ENCODE peak calls at places on chromosomes 12 and 14, in six cellular contexts. One of them, this sample, is unnamed. For H3K27me3, the result is how much of the 10 kb centered on the place peaks cover.

GRCh38 chr12:3751151-3752095 is 1.5 kb downstream of the CRACR2A start:
- DNase-seq in psoas muscle: no peak
- DNase-seq in tibial artery: no peak
- DNase-seq in upper lobe of right lung: no peak
- DNase-seq in CD4-positive, CD25-positive, alpha-beta regulatory T cell: no peak
- DNase-seq in fibroblast of lung: no peak
- DNase-seq in this sample: no peak

GRCh38 chr12:75720807-75721206 is 209.4 kb upstream of the KRR1 start:
- DNase-seq in CD4-positive, CD25-positive, alpha-beta regulatory T cell: no peak
- DNase-seq in upper lobe of right lung: no peak
- DNase-seq in psoas muscle: no peak
- DNase-seq in fibroblast of lung: no peak
- DNase-seq in tibial artery: no peak
- DNase-seq in this sample: no peak

GRCh38 chr12:92369061-92369460 is 223.4 kb upstream of the BTG1 start:
- DNase-seq in CD4-positive, CD25-positive, alpha-beta regulatory T cell: no peak
- DNase-seq in psoas muscle: no peak
- DNase-seq in fibroblast of lung: no peak
- DNase-seq in tibial artery: no peak
- DNase-seq in upper lobe of right lung: no peak
- DNase-seq in this sample: no peak

GRCh38 chr12:57213763-57214397 is 2.7 kb upstream of the NXPH4 start:
- DNase-seq in fibroblast of lung: no peak
- DNase-seq in tibial artery: no peak
- DNase-seq in CD4-positive, CD25-positive, alpha-beta regulatory T cell: peak
- DNase-seq in psoas muscle: no peak
- DNase-seq in upper lobe of right lung: no peak
- DNase-seq in this sample: no peak

GRCh38 chr12:14417717-14418116 is 52.2 kb downstream of the ATF7IP start:
- DNase-seq in psoas muscle: peak
- DNase-seq in CD4-positive, CD25-positive, alpha-beta regulatory T cell: peak
- DNase-seq in upper lobe of right lung: no peak
- DNase-seq in tibial artery: peak
- DNase-seq in fibroblast of lung: peak
- DNase-seq in this sample: peak

GRCh38 chr14:103597623-103598372 is 31.2 kb upstream of the KLC1 start:
- DNase-seq in tibial artery: peak
- DNase-seq in CD4-positive, CD25-positive, alpha-beta regulatory T cell: no peak
- DNase-seq in psoas muscle: peak
- DNase-seq in upper lobe of right lung: no peak
- DNase-seq in fibroblast of lung: peak
- DNase-seq in this sample: no peak

GRCh38 chr12:19550626-19551025 is 111.3 kb downstream of the AEBP2 start:
- DNase-seq in CD4-positive, CD25-positive, alpha-beta regulatory T cell: no peak
- DNase-seq in tibial artery: no peak
- DNase-seq in psoas muscle: no peak
- DNase-seq in upper lobe of right lung: no peak
- DNase-seq in fibroblast of lung: no peak
- DNase-seq in this sample: no peak

GRCh38 chr14:61504841-61505340 is 183.5 kb downstream of the PRKCH start:
- DNase-seq in upper lobe of right lung: no peak
- DNase-seq in tibial artery: no peak
- DNase-seq in fibroblast of lung: no peak
- DNase-seq in CD4-positive, CD25-positive, alpha-beta regulatory T cell: no peak
- DNase-seq in psoas muscle: no peak
- DNase-seq in this sample: no peak

GRCh38 chr14:57390806-57391562 is 598 bp downstream of the NAA30 start:
- DNase-seq in tibial artery: peak
- DNase-seq in fibroblast of lung: peak
- DNase-seq in upper lobe of right lung: peak
- DNase-seq in CD4-positive, CD25-positive, alpha-beta regulatory T cell: peak
- DNase-seq in psoas muscle: peak
- DNase-seq in this sample: no peak

GRCh38 chr12:115185529-115185928 is 501.6 kb upstream of the TBX3 start:
- DNase-seq in upper lobe of right lung: no peak
- DNase-seq in fibroblast of lung: no peak
- DNase-seq in psoas muscle: peak
- DNase-seq in tibial artery: no peak
- DNase-seq in CD4-positive, CD25-positive, alpha-beta regulatory T cell: no peak
- DNase-seq in this sample: no peak

GRCh38 chr14:80519002-80519401 is 307.7 kb upstream of the DIO2 start:
- DNase-seq in psoas muscle: no peak
- DNase-seq in fibroblast of lung: no peak
- DNase-seq in CD4-positive, CD25-positive, alpha-beta regulatory T cell: no peak
- DNase-seq in tibial artery: no peak
- DNase-seq in upper lobe of right lung: no peak
- DNase-seq in this sample: no peak

GRCh38 chr12:76084277-76085158 is at the start of gene NAP1L1:
- DNase-seq in psoas muscle: peak
- DNase-seq in fibroblast of lung: peak
- DNase-seq in upper lobe of right lung: peak
- DNase-seq in tibial artery: peak
- DNase-seq in CD4-positive, CD25-positive, alpha-beta regulatory T cell: peak
- DNase-seq in this sample: peak

GRCh38 chr12:47251919-47252318 is 172.2 kb upstream of the AMIGO2 start:
- DNase-seq in fibroblast of lung: no peak
- DNase-seq in CD4-positive, CD25-positive, alpha-beta regulatory T cell: no peak
- DNase-seq in psoas muscle: no peak
- DNase-seq in upper lobe of right lung: no peak
- DNase-seq in tibial artery: no peak
- DNase-seq in this sample: no peak

DNA sequence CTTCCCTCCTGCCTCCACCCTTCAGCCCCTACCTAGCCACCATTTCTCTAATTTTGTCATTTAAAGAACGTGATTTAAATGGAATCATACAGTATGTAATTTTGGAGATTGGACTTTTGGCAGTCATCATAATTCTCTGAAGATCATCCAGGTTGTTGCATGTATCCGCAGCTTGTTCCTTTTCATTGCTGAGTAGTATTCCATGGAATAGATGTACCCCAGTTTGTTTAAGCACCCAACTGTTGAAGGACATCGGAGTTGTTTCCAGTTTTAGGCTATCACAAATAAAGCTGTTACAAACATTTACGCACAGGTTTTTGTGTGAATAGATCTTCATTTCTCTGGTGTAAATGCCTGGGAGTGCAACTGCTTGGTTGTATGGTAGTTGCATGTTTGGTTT is 61.1 kb upstream of the PWP1 start:
- DNase-seq in tibial artery: no peak
- DNase-seq in fibroblast of lung: no peak
- DNase-seq in psoas muscle: no peak
- DNase-seq in CD4-positive, CD25-positive, alpha-beta regulatory T cell: no peak
- DNase-seq in upper lobe of right lung: no peak
- DNase-seq in this sample: no peak
- H3K27ac ChIP-seq in tibial artery: no peak
- H3K27ac ChIP-seq in fibroblast of lung: no peak
- H3K27ac ChIP-seq in psoas muscle: no peak
- H3K27ac ChIP-seq in CD4-positive, CD25-positive, alpha-beta regulatory T cell: no peak
- H3K27ac ChIP-seq in upper lobe of right lung: no peak
- H3K27ac ChIP-seq in this sample: no peak

GRCh38 chr14:100722367-100722766 is 4.3 kb upstream of the DLK1 start:
- DNase-seq in psoas muscle: no peak
- DNase-seq in upper lobe of right lung: no peak
- DNase-seq in tibial artery: no peak
- DNase-seq in CD4-positive, CD25-positive, alpha-beta regulatory T cell: no peak
- DNase-seq in fibroblast of lung: no peak
- DNase-seq in this sample: no peak

GRCh38 chr14:100723135-100723883 is 3.4 kb upstream of the DLK1 start:
- DNase-seq in CD4-positive, CD25-positive, alpha-beta regulatory T cell: no peak
- DNase-seq in psoas muscle: no peak
- DNase-seq in upper lobe of right lung: no peak
- DNase-seq in tibial artery: no peak
- DNase-seq in fibroblast of lung: no peak
- DNase-seq in this sample: no peak

GRCh38 chr14:100724061-100724460 is 2.6 kb upstream of the DLK1 start:
- DNase-seq in upper lobe of right lung: no peak
- DNase-seq in psoas muscle: no peak
- DNase-seq in tibial artery: no peak
- DNase-seq in fibroblast of lung: no peak
- DNase-seq in CD4-positive, CD25-positive, alpha-beta regulatory T cell: no peak
- DNase-seq in this sample: no peak

GRCh38 chr14:100719976-100720520 is 6.6 kb upstream of the DLK1 start:
- DNase-seq in CD4-positive, CD25-positive, alpha-beta regulatory T cell: no peak
- DNase-seq in tibial artery: no peak
- DNase-seq in fibroblast of lung: no peak
- DNase-seq in psoas muscle: no peak
- DNase-seq in upper lobe of right lung: no peak
- DNase-seq in this sample: no peak

GRCh38 chr14:100721568-100721967 is 5.1 kb upstream of the DLK1 start:
- DNase-seq in CD4-positive, CD25-positive, alpha-beta regulatory T cell: no peak
- DNase-seq in upper lobe of right lung: no peak
- DNase-seq in tibial artery: no peak
- DNase-seq in fibroblast of lung: no peak
- DNase-seq in psoas muscle: no peak
- DNase-seq in this sample: no peak
- H3K27me3 ChIP-seq in CD4-positive, CD25-positive, alpha-beta regulatory T cell: under half
- H3K27me3 ChIP-seq in upper lobe of right lung: under half
- H3K27me3 ChIP-seq in tibial artery: half or more
- H3K27me3 ChIP-seq in fibroblast of lung: under half
- H3K27me3 ChIP-seq in psoas muscle: under half
- H3K27me3 ChIP-seq in this sample: under half

GRCh38 chr14:104678346-104678745 is 11.1 kb upstream of the INF2 start:
- DNase-seq in CD4-positive, CD25-positive, alpha-beta regulatory T cell: no peak
- DNase-seq in upper lobe of right lung: peak
- DNase-seq in fibroblast of lung: peak
- DNase-seq in psoas muscle: no peak
- DNase-seq in tibial artery: no peak
- DNase-seq in this sample: no peak

GRCh38 chr14:104677506-104678332 is 11.7 kb upstream of the INF2 start:
- DNase-seq in tibial artery: peak
- DNase-seq in upper lobe of right lung: peak
- DNase-seq in CD4-positive, CD25-positive, alpha-beta regulatory T cell: peak
- DNase-seq in fibroblast of lung: peak
- DNase-seq in psoas muscle: peak
- DNase-seq in this sample: peak

GRCh38 chr14:104676130-104676693 is 13.2 kb upstream of the INF2 start:
- DNase-seq in CD4-positive, CD25-positive, alpha-beta regulatory T cell: no peak
- DNase-seq in upper lobe of right lung: no peak
- DNase-seq in tibial artery: no peak
- DNase-seq in psoas muscle: peak
- DNase-seq in fibroblast of lung: no peak
- DNase-seq in this sample: no peak

GRCh38 chr14:104675447-104675846 is 14.0 kb upstream of the INF2 start:
- DNase-seq in psoas muscle: no peak
- DNase-seq in CD4-positive, CD25-positive, alpha-beta regulatory T cell: no peak
- DNase-seq in upper lobe of right lung: no peak
- DNase-seq in fibroblast of lung: no peak
- DNase-seq in tibial artery: no peak
- DNase-seq in this sample: no peak

GRCh38 chr14:104676694-104677505 is 12.5 kb upstream of the INF2 start:
- DNase-seq in CD4-positive, CD25-positive, alpha-beta regulatory T cell: no peak
- DNase-seq in fibroblast of lung: no peak
- DNase-seq in tibial artery: no peak
- DNase-seq in psoas muscle: peak
- DNase-seq in upper lobe of right lung: peak
- DNase-seq in this sample: no peak
- H3K4me3 ChIP-seq in CD4-positive, CD25-positive, alpha-beta regulatory T cell: no peak
- H3K4me3 ChIP-seq in fibroblast of lung: peak
- H3K4me3 ChIP-seq in tibial artery: peak
- H3K4me3 ChIP-seq in psoas muscle: peak
- H3K4me3 ChIP-seq in upper lobe of right lung: peak
- H3K4me3 ChIP-seq in this sample: peak

GRCh38 chr12:40820794-40821484 is 128.7 kb downstream of the CNTN1 start:
- DNase-seq in CD4-positive, CD25-positive, alpha-beta regulatory T cell: no peak
- DNase-seq in tibial artery: no peak
- DNase-seq in fibroblast of lung: no peak
- DNase-seq in psoas muscle: no peak
- DNase-seq in upper lobe of right lung: no peak
- DNase-seq in this sample: no peak
- H3K27ac ChIP-seq in CD4-positive, CD25-positive, alpha-beta regulatory T cell: no peak
- H3K27ac ChIP-seq in tibial artery: no peak
- H3K27ac ChIP-seq in fibroblast of lung: no peak
- H3K27ac ChIP-seq in psoas muscle: no peak
- H3K27ac ChIP-seq in upper lobe of right lung: no peak
- H3K27ac ChIP-seq in this sample: no peak

GRCh38 chr12:94874086-94874985 is 129.2 kb downstream of the NDUFA12 start:
- DNase-seq in upper lobe of right lung: no peak
- DNase-seq in fibroblast of lung: no peak
- DNase-seq in psoas muscle: no peak
- DNase-seq in CD4-positive, CD25-positive, alpha-beta regulatory T cell: no peak
- DNase-seq in tibial artery: no peak
- DNase-seq in this sample: no peak
- H3K27me3 ChIP-seq in upper lobe of right lung: under half
- H3K27me3 ChIP-seq in fibroblast of lung: half or more
- H3K27me3 ChIP-seq in psoas muscle: under half
- H3K27me3 ChIP-seq in CD4-positive, CD25-positive, alpha-beta regulatory T cell: under half
- H3K27me3 ChIP-seq in tibial artery: under half
- H3K27me3 ChIP-seq in this sample: under half

DNA sequence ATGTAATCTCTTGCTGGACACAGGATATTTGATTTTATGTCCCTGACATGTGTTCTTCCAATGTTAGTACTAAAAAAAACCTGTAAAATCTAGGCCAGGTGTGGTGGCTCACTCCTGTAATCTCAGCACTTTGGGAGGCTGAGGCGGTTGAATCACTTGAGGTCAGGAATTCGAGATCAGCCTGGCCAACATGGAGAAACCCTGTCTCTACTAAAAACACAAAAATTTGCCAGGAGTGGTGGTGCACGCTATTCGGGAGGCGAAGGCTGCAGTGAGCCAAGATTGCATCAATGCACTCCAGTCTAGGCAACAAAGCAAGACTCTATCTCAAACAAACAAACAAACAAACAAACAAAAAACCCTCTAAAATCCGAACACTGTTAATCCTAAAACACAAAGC is 68.0 kb downstream of the FERMT2 start:
- DNase-seq in upper lobe of right lung: no peak
- DNase-seq in CD4-positive, CD25-positive, alpha-beta regulatory T cell: no peak
- DNase-seq in tibial artery: no peak
- DNase-seq in psoas muscle: no peak
- DNase-seq in fibroblast of lung: no peak
- DNase-seq in this sample: no peak
- H3K4me3 ChIP-seq in upper lobe of right lung: no peak
- H3K4me3 ChIP-seq in CD4-positive, CD25-positive, alpha-beta regulatory T cell: no peak
- H3K4me3 ChIP-seq in tibial artery: no peak
- H3K4me3 ChIP-seq in psoas muscle: no peak
- H3K4me3 ChIP-seq in fibroblast of lung: no peak
- H3K4me3 ChIP-seq in this sample: no peak

DNA sequence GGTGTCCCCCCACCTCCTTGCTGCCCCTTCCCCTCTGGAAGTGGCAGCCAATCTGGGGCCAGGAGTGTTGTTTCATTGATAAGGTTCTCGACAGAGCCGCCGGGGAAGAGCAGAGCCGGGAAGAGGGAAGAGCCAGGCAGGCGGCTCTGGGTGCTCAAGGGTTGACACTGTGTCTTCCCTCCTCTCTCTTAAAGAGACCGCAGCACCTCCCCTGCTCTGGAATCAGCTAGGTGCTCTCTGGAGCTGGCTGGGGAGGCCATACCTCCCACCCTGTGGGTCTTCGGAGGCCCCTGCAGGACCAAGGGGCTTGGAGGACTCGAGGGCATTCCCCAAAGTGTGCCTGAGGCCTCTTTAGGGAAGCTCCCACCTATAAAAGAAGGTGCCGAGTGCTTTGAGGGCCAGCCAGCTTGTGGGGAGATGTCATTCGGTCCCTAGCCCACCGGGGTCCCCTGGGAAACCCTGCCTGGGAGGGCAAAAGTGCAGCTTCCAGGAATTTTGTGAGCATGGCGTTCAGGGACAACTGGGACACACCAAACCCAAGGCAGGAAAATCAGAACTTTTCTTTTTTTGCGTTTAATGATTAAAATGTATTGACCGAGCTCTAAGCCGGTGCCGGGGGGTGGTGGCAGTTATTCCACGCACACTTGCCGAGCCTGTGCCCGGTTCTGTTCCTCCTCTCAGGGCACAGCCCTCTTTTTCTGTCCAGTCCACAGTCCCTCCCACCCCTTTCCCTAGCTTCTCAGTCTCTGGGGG is 2.9 kb downstream of the SETD1B start:
- DNase-seq in psoas muscle: peak
- DNase-seq in upper lobe of right lung: no peak
- DNase-seq in fibroblast of lung: no peak
- DNase-seq in CD4-positive, CD25-positive, alpha-beta regulatory T cell: no peak
- DNase-seq in tibial artery: no peak
- DNase-seq in this sample: no peak
- H3K27ac ChIP-seq in psoas muscle: peak
- H3K27ac ChIP-seq in upper lobe of right lung: peak
- H3K27ac ChIP-seq in fibroblast of lung: peak
- H3K27ac ChIP-seq in CD4-positive, CD25-positive, alpha-beta regulatory T cell: peak
- H3K27ac ChIP-seq in tibial artery: peak
- H3K27ac ChIP-seq in this sample: peak